ENCODE peak calls at places on chromosomes 2 and 18, in seven cellular contexts. O is NCI-H1105 treated with DMSO at 0.1 percent for 48 hours; L is midbrain; X is cardiac muscle cell; Y is SK-MEL-5; T is small intestine; H is stimulated activated CD4-positive, alpha-beta T cell treated with anti-CD3 and anti-CD28 coated beads, Interleukin-1b, Interleukin-23, amount 100 ng/mL, for 24 hours. W is an unnamed sample.

GRCh38 chr2:168700615-168701245 is 101.7 kb upstream of the NOSTRIN start:
- DNase-seq in O (no peak), L (no peak), X (peak), Y (no peak), T (peak), H (no peak), W (no peak)

GRCh38 chr2:239291505-239292350 is 109.1 kb downstream of the HDAC4 start:
- DNase-seq in O (peak), L (peak), X (no peak), Y (no peak), T (no peak), H (no peak), W (peak)

GRCh38 chr2:230796280-230796862 is 68.4 kb upstream of the ITM2C start:
- DNase-seq in O (no peak), L (no peak), X (peak), Y (no peak), T (no peak), H (no peak), W (no peak)

GRCh38 chr2:109213646-109214417 is 84.8 kb downstream of the SH3RF3 start:
- DNase-seq in O (no peak), L (no peak), X (peak), Y (no peak), T (peak), H (peak), W (no peak)

GRCh38 chr2:2873450-2873811 is 504.2 kb downstream of the EIPR1 start:
- DNase-seq in O (no peak), L (no peak), X (no peak), Y (no peak), T (no peak), H (no peak), W (no peak)

GRCh38 chr2:199223791-199224190 is 233.9 kb downstream of the SATB2 start:
- DNase-seq in O (no peak), L (no peak), X (peak), Y (no peak), T (peak), H (no peak), W (no peak)

GRCh38 chr2:237993701-237994100 is 26.9 kb downstream of the UBE2F start:
- DNase-seq in O (no peak), L (no peak), X (no peak), Y (no peak), T (no peak), H (no peak), W (no peak)

GRCh38 chr2:24774373-24774772 is 18.8 kb downstream of the PTRHD1 start:
- DNase-seq in O (no peak), L (no peak), X (no peak), Y (no peak), T (no peak), H (no peak), W (no peak)

GRCh38 chr2:160241251-160242137 is 41.4 kb upstream of the ITGB6 start:
- DNase-seq in O (peak), L (no peak), X (peak), Y (peak), T (peak), H (no peak), W (peak)

GRCh38 chr2:41870257-41870570 is 177.6 kb upstream of the PKDCC start:
- DNase-seq in O (no peak), L (no peak), X (no peak), Y (no peak), T (no peak), H (no peak), W (no peak)

GRCh38 chr2:227509824-227510619 is 38.1 kb downstream of the AGFG1 start:
- DNase-seq in O (no peak), L (no peak), X (peak), Y (no peak), T (peak), H (no peak), W (no peak)

GRCh38 chr18:6561029-6561861 is 146.5 kb upstream of the L3MBTL4 start:
- DNase-seq in O (no peak), L (no peak), X (peak), Y (no peak), T (no peak), H (no peak), W (peak)

GRCh38 chr2:101805146-101806088 is 107.9 kb downstream of the MAP4K4 start:
- DNase-seq in O (no peak), L (no peak), X (peak), Y (no peak), T (peak), H (no peak), W (no peak)

GRCh38 chr2:70994055-70994444 is 623 bp downstream of the TEX261 start:
- DNase-seq in O (no peak), L (no peak), X (no peak), Y (no peak), T (peak), H (no peak), W (no peak)